ENCODE peak calls at places on chromosome 9, in five cellular contexts. H is left lung; C is brain microvascular endothelial cell; V is CD8-positive, alpha-beta T cell; S is transverse colon. M is an unnamed sample.

GRCh38 chr9:24416136-24416535 is 129.6 kb downstream of the IZUMO3 start:
- DNase-seq in H (no peak), C (no peak), V (no peak), S (no peak), M (no peak)

GRCh38 chr9:5146241-5146640 is 39.2 kb downstream of the INSL6 start:
- DNase-seq in H (no peak), C (no peak), V (no peak), S (no peak), M (no peak)

GRCh38 chr9:120030847-120031246 is 549.1 kb downstream of the CDK5RAP2 start:
- DNase-seq in H (no peak), C (no peak), V (no peak), S (no peak), M (no peak)

GRCh38 chr9:124676159-124676551 is 95.0 kb downstream of the NR6A1 start:
- DNase-seq in H (no peak), C (no peak), V (no peak), S (no peak), M (peak; percentile 26)

GRCh38 chr9:108434502-108434901 is 421.3 kb downstream of the ACTL7B start:
- DNase-seq in H (no peak), C (no peak), V (no peak), S (no peak), M (no peak)

GRCh38 chr9:16099901-16100300 is 547.1 kb downstream of the CCDC171 start:
- DNase-seq in H (no peak), C (no peak), V (no peak), S (no peak), M (no peak)

GRCh38 chr9:116589392-116590354 is 97.4 kb upstream of the TRIM32 start:
- DNase-seq in H (no peak), C (peak; percentile 78), V (no peak), S (no peak), M (peak; percentile 66)

GRCh38 chr9:115211413-115212204 is 93.7 kb upstream of the TNC start:
- DNase-seq in H (no peak), C (peak; percentile 74), V (no peak), S (no peak), M (no peak)

GRCh38 chr9:98807070-98807810 is at the start of gene GALNT12:
- DNase-seq in H (no peak), C (no peak), V (peak; percentile 22), S (peak; percentile 74), M (peak; percentile 72)

GRCh38 chr9:69615880-69616279 is 56.3 kb downstream of the APBA1 start:
- DNase-seq in H (no peak), C (no peak), V (no peak), S (no peak), M (no peak)

GRCh38 chr9:69809304-69809863 is 11.2 kb upstream of the CFAP95 start:
- DNase-seq in H (no peak), C (no peak), V (no peak), S (no peak), M (no peak)

GRCh38 chr9:117224676-117225075 is 190.2 kb downstream of the ASTN2 start:
- DNase-seq in H (no peak), C (no peak), V (no peak), S (no peak), M (no peak)

GRCh38 chr9:125119643-125120286 is 23.6 kb downstream of the SCAI start:
- DNase-seq in H (no peak), C (no peak), V (no peak), S (no peak), M (no peak)

GRCh38 chr9:134525070-134525815 is 116.4 kb upstream of the COL5A1 start:
- DNase-seq in H (peak; percentile 27), C (no peak), V (no peak), S (peak; percentile 2), M (no peak)

GRCh38 chr9:107465467-107466451 is 23.8 kb downstream of the KLF4 start:
- DNase-seq in H (peak; percentile 73), C (peak; percentile 45), V (no peak), S (peak; percentile 75), M (no peak)

GRCh38 chr9:129746092-129746760 is 6.6 kb downstream of the PTGES start:
- DNase-seq in H (no peak), C (peak; percentile 30), V (no peak), S (no peak), M (no peak)

GRCh38 chr9:100099722-100100042 is 639 bp downstream of the INVS start:
- DNase-seq in H (peak; percentile 60), C (no peak), V (no peak), S (no peak), M (no peak)

GRCh38 chr9:123642291-123643278 is 286.6 kb downstream of the CRB2 start:
- DNase-seq in H (peak; percentile 67), C (peak; percentile 28), V (no peak), S (peak; percentile 73), M (peak; percentile 37)

GRCh38 chr9:77725820-77726219 is 77.7 kb upstream of the GNA14 start:
- DNase-seq in H (no peak), C (no peak), V (no peak), S (no peak), M (no peak)

DNA sequence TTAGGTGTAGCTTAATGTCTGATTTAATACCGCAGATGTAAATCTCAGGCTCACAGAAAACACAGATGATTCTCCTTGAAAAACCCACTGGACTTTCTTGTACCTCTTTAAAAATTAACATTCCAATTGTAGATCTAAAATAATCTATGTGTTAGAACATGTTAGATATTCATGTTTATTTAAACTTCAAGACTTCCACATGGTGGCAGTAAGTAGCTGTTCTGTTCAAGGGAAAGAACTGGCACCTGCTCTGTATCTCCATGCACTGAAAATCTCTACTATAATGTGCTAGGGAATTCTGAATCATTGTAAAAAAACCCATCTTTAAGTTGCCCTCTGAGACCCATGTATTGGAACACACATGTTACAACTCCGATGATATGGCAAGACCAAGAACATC is 366.9 kb downstream of the DMRTA1 start:
- DNase-seq in H (no peak), C (no peak), V (no peak), S (no peak), M (peak; percentile 19)
- TF ChIP-seq CTCF in H (no peak), C (peak; percentile 38), V (no peak), S (peak; percentile 28), M (peak; percentile 59)

DNA sequence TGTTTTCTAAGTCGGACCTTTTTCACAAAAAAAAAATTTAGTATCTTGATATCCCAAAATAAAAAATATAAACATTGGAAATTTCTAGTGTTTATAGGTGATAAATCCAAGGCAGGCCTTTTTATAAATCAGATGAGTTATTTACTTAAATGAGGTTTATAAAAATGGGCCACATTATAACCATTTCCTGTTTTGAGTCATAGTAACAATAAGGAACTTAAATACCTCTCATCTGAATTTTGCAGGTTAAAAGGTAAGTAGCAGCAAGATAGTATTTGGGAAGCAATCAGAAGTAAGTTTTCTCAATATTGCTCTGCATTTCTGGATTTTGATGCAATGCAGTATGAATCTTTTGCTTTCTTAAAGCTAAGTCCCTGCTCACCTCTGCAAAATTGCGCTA is 3.9 kb downstream of the SPTAN1 start:
- DNase-seq in H (no peak), C (no peak), V (no peak), S (no peak), M (no peak)
- H3K4me3 ChIP-seq in H (no peak overlapping the region), C (no peak overlapping the region), V (no peak overlapping the region), S (no peak overlapping the region), M (no peak overlapping the region)

GRCh38 chr9:12716823-12717222 is 23.6 kb downstream of the TYRP1 start:
- DNase-seq in H (no peak), C (no peak), V (no peak), S (no peak), M (no peak)

GRCh38 chr9:12717907-12718306 is 24.7 kb downstream of the TYRP1 start:
- DNase-seq in H (no peak), C (no peak), V (no peak), S (no peak), M (no peak)

GRCh38 chr9:12720551-12720950 is 27.4 kb downstream of the TYRP1 start:
- DNase-seq in H (no peak), C (no peak), V (no peak), S (no peak), M (no peak)

GRCh38 chr9:12718482-12719026 is 25.4 kb downstream of the TYRP1 start:
- DNase-seq in H (peak; percentile 31), C (peak; percentile 82), V (no peak), S (no peak), M (no peak)

GRCh38 chr9:12719431-12719830 is 26.2 kb downstream of the TYRP1 start:
- DNase-seq in H (no peak), C (no peak), V (no peak), S (no peak), M (no peak)
- TF ChIP-seq CTCF in H (no peak), C (peak; percentile 39), V (no peak), S (peak; percentile 57), M (peak; percentile 62)

GRCh38 chr9:136728548-136729123 is 14.1 kb downstream of the LCN10 start:
- DNase-seq in H (no peak), C (no peak), V (no peak), S (peak; percentile 31), M (no peak)

GRCh38 chr9:136726631-136727191 is 14.3 kb downstream of the DIPK1B start:
- DNase-seq in H (no peak), C (peak; percentile 17), V (peak; percentile 34), S (no peak), M (peak; percentile 67)

GRCh38 chr9:136729926-136730325 is 12.8 kb downstream of the LCN10 start:
- DNase-seq in H (no peak), C (no peak), V (no peak), S (no peak), M (no peak)

GRCh38 chr9:136728080-136728547 is 14.6 kb downstream of the LCN10 start:
- DNase-seq in H (peak; percentile 90), C (peak; percentile 74), V (peak; percentile 86), S (peak; percentile 92), M (peak; percentile 49)

GRCh38 chr9:136729144-136729543 is 13.6 kb downstream of the LCN10 start:
- DNase-seq in H (no peak), C (no peak), V (no peak), S (no peak), M (no peak)
- H3K4me3 ChIP-seq in H (no peak overlapping the region), C (peak overlapping the region; percentile 93), V (peak overlapping the region; percentile 96), S (no peak overlapping the region), M (peak overlapping the region; percentile 92)

DNA sequence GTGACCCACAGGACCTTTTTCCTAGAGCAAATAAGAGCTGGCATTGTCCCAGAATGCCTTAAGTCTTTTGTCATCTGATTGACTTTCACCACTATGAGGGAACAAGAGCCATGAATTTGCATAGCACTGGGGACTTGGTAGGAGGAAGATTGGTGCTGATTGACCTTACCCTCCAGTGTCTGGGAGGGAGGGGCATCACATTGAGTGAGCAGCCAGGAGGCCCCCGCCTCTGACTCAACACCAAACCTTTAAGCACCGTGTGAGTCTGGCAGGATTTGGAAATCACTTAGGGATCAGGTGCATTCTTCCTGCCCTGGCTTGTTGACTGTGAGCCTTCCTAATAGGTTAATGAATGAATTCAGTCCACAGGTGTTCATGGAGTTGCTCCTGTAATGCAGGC is 40.7 kb downstream of the WNK2 start:
- DNase-seq in H (no peak), C (no peak), V (no peak), S (no peak), M (no peak)
- TF ChIP-seq CTCF in H (no peak), C (no peak), V (no peak), S (no peak), M (no peak)

M was measured in LNCaP clone FGC.